ENCODE peak calls at places on chromosomes 16 and 17, in ten cellular contexts. Z, V, J, F, I, P, Q, W, R and K are unnamed samples.

GRCh38 chr16:68644715-68645493 is at the start of gene CDH3:
- DNase-seq in Z (no peak), V (peak; percentile 89), J (peak; percentile 61), F (peak; percentile 1), I (peak; percentile 68), P (no peak), Q (peak; percentile 5), W (peak; percentile 95), R (no peak), K (no peak)

GRCh38 chr17:7408341-7408740 is 696 bp downstream of the NLGN2 start:
- DNase-seq in Z (no peak), V (no peak), J (no peak), F (peak; percentile 9), I (no peak), P (no peak), Q (no peak), W (no peak), R (no peak), K (no peak)

GRCh38 chr16:2968368-2968737 is 795 bp upstream of the PAQR4 start:
- DNase-seq in Z (no peak), V (no peak), J (no peak), F (no peak), I (no peak), P (no peak), Q (peak; percentile 16), W (no peak), R (no peak), K (peak; percentile 40)

GRCh38 chr17:82970818-82971610 is 108.4 kb upstream of the METRNL start:
- DNase-seq in Z (no peak), V (peak; percentile 56), J (no peak), F (no peak), I (no peak), P (no peak), Q (no peak), W (no peak), R (no peak), K (no peak)

GRCh38 chr16:13036600-13036999 is 135.2 kb downstream of the SHISA9 start:
- DNase-seq in Z (no peak), V (no peak), J (peak; percentile 43), F (no peak), I (peak; percentile 49), P (no peak), Q (no peak), W (peak; percentile 32), R (peak; percentile 22), K (no peak)

GRCh38 chr16:86519649-86520316 is 9.5 kb downstream of the FOXF1 start:
- DNase-seq in Z (peak; percentile 37), V (peak; percentile 81), J (peak; percentile 58), F (peak; percentile 25), I (peak; percentile 58), P (peak; percentile 49), Q (no peak), W (peak; percentile 75), R (peak; percentile 53), K (no peak)

GRCh38 chr17:7001562-7001961 is 5.7 kb downstream of the ALOX12 start:
- DNase-seq in Z (peak; percentile 41), V (peak; percentile 39), J (no peak), F (peak; percentile 27), I (no peak), P (no peak), Q (no peak), W (no peak), R (peak; percentile 8), K (no peak)

GRCh38 chr17:37683454-37683984 is 40.3 kb upstream of the DDX52 start:
- DNase-seq in Z (no peak), V (no peak), J (no peak), F (no peak), I (no peak), P (no peak), Q (no peak), W (no peak), R (no peak), K (no peak)

GRCh38 chr17:31593806-31594205 is 202.3 kb downstream of the RAB11FIP4 start:
- DNase-seq in Z (no peak), V (no peak), J (no peak), F (no peak), I (peak; percentile 87), P (no peak), Q (no peak), W (peak; percentile 17), R (no peak), K (no peak)

GRCh38 chr16:29662729-29663019 is 373 bp upstream of the SPN start:
- DNase-seq in Z (no peak), V (no peak), J (no peak), F (peak; percentile 37), I (no peak), P (no peak), Q (no peak), W (no peak), R (no peak), K (no peak)

GRCh38 chr16:11076259-11077018 is 132.1 kb downstream of the CLEC16A start:
- DNase-seq in Z (peak; percentile 42), V (no peak), J (no peak), F (no peak), I (no peak), P (no peak), Q (no peak), W (no peak), R (no peak), K (no peak)

GRCh38 chr17:12362853-12363252 is 302.8 kb upstream of the MYOCD start:
- DNase-seq in Z (no peak), V (no peak), J (no peak), F (no peak), I (peak; percentile 18), P (no peak), Q (no peak), W (no peak), R (no peak), K (no peak)

GRCh38 chr17:64063766-64064224 is 43.4 kb upstream of the ICAM2 start:
- DNase-seq in Z (peak; percentile 36), V (peak; percentile 83), J (peak; percentile 82), F (peak; percentile 59), I (peak; percentile 3), P (peak; percentile 35), Q (no peak), W (no peak), R (no peak), K (no peak)

GRCh38 chr17:14755002-14755401 is 454.1 kb downstream of the HS3ST3B1 start:
- DNase-seq in Z (no peak), V (no peak), J (no peak), F (no peak), I (peak; percentile 68), P (no peak), Q (no peak), W (no peak), R (no peak), K (no peak)

GRCh38 chr17:410674-411401 is 58.2 kb upstream of the RPH3AL start:
- DNase-seq in Z (no peak), V (peak; percentile 68), J (no peak), F (peak; percentile 73), I (peak; percentile 17), P (no peak), Q (no peak), W (no peak), R (no peak), K (no peak)

GRCh38 chr16:79768594-79768993 is 168.1 kb upstream of the MAF start:
- DNase-seq in Z (no peak), V (no peak), J (no peak), F (no peak), I (no peak), P (no peak), Q (no peak), W (no peak), R (no peak), K (no peak)

GRCh38 chr16:47058295-47059086 is 85.0 kb upstream of the DNAJA2 start:
- DNase-seq in Z (no peak), V (peak; percentile 15), J (no peak), F (no peak), I (no peak), P (no peak), Q (peak; percentile 30), W (no peak), R (no peak), K (no peak)

GRCh38 chr17:74524751-74525725 is 6.2 kb downstream of the CD300LB start:
- DNase-seq in Z (no peak), V (no peak), J (no peak), F (no peak), I (no peak), P (no peak), Q (no peak), W (no peak), R (no peak), K (no peak)

GRCh38 chr17:2375406-2375805 is 25.5 kb downstream of the MNT start:
- DNase-seq in Z (no peak), V (no peak), J (no peak), F (no peak), I (no peak), P (no peak), Q (no peak), W (no peak), R (no peak), K (no peak)

GRCh38 chr17:35855965-35856364 is 12.7 kb downstream of the HEATR9 start:
- DNase-seq in Z (no peak), V (no peak), J (no peak), F (no peak), I (no peak), P (no peak), Q (no peak), W (no peak), R (no peak), K (no peak)

GRCh38 chr16:4231886-4232285 is 10.0 kb downstream of the SRL start:
- DNase-seq in Z (no peak), V (no peak), J (no peak), F (no peak), I (no peak), P (no peak), Q (no peak), W (no peak), R (no peak), K (no peak)

GRCh38 chr17:1344521-1344920 is 55.5 kb downstream of the YWHAE start:
- DNase-seq in Z (no peak), V (no peak), J (no peak), F (no peak), I (no peak), P (no peak), Q (no peak), W (no peak), R (no peak), K (no peak)

GRCh38 chr16:12403746-12404658 is 399.7 kb downstream of the CPPED1 start:
- DNase-seq in Z (no peak), V (no peak), J (no peak), F (no peak), I (no peak), P (no peak), Q (no peak), W (no peak), R (no peak), K (no peak)